ENCODE peak calls at places on chromosomes 3 and 15, in seven cellular contexts. One of them, this sample, is unnamed.

GRCh38 chr3:119632829-119633228 is 27.6 kb downstream of the POPDC2 start:
- DNase-seq in NCI-H460: no peak
- DNase-seq in activated CD4-positive, alpha-beta T cell treated with anti-CD3 and anti-CD28 coated beads, Interleukin-2, amount 50 U/mL, for 1 hour: no peak
- DNase-seq in right lobe of liver: no peak
- DNase-seq in M059J: no peak
- DNase-seq in head of caudate nucleus: no peak
- DNase-seq in body of pancreas: peak
- DNase-seq in this sample: no peak

GRCh38 chr15:44414001-44414400 is 13.4 kb upstream of the CTDSPL2 start:
- DNase-seq in right lobe of liver: no peak
- DNase-seq in activated CD4-positive, alpha-beta T cell treated with anti-CD3 and anti-CD28 coated beads, Interleukin-2, amount 50 U/mL, for 1 hour: no peak
- DNase-seq in head of caudate nucleus: no peak
- DNase-seq in M059J: no peak
- DNase-seq in body of pancreas: no peak
- DNase-seq in NCI-H460: no peak
- DNase-seq in this sample: no peak

GRCh38 chr3:189598530-189598929 is 32.7 kb upstream of the TP63 start:
- DNase-seq in body of pancreas: no peak
- DNase-seq in right lobe of liver: no peak
- DNase-seq in head of caudate nucleus: no peak
- DNase-seq in activated CD4-positive, alpha-beta T cell treated with anti-CD3 and anti-CD28 coated beads, Interleukin-2, amount 50 U/mL, for 1 hour: no peak
- DNase-seq in M059J: no peak
- DNase-seq in NCI-H460: no peak
- DNase-seq in this sample: no peak

GRCh38 chr3:169865176-169865800 is 4.4 kb downstream of the LRRC31 start:
- DNase-seq in NCI-H460: no peak
- DNase-seq in M059J: no peak
- DNase-seq in activated CD4-positive, alpha-beta T cell treated with anti-CD3 and anti-CD28 coated beads, Interleukin-2, amount 50 U/mL, for 1 hour: no peak
- DNase-seq in head of caudate nucleus: no peak
- DNase-seq in body of pancreas: no peak
- DNase-seq in right lobe of liver: no peak
- DNase-seq in this sample: no peak

GRCh38 chr15:37199546-37199945 is 99.2 kb upstream of the MEIS2 start:
- DNase-seq in body of pancreas: no peak
- DNase-seq in NCI-H460: no peak
- DNase-seq in right lobe of liver: no peak
- DNase-seq in M059J: no peak
- DNase-seq in activated CD4-positive, alpha-beta T cell treated with anti-CD3 and anti-CD28 coated beads, Interleukin-2, amount 50 U/mL, for 1 hour: no peak
- DNase-seq in head of caudate nucleus: peak
- DNase-seq in this sample: no peak

GRCh38 chr3:127848131-127849129 is 26.1 kb upstream of the MGLL start:
- DNase-seq in NCI-H460: no peak
- DNase-seq in head of caudate nucleus: peak
- DNase-seq in M059J: no peak
- DNase-seq in activated CD4-positive, alpha-beta T cell treated with anti-CD3 and anti-CD28 coated beads, Interleukin-2, amount 50 U/mL, for 1 hour: no peak
- DNase-seq in body of pancreas: no peak
- DNase-seq in right lobe of liver: no peak
- DNase-seq in this sample: peak

GRCh38 chr15:100245855-100246254 is 95.9 kb downstream of the ADAMTS17 start:
- DNase-seq in head of caudate nucleus: no peak
- DNase-seq in activated CD4-positive, alpha-beta T cell treated with anti-CD3 and anti-CD28 coated beads, Interleukin-2, amount 50 U/mL, for 1 hour: no peak
- DNase-seq in M059J: no peak
- DNase-seq in body of pancreas: no peak
- DNase-seq in NCI-H460: no peak
- DNase-seq in right lobe of liver: no peak
- DNase-seq in this sample: no peak

GRCh38 chr3:12195231-12195630 is 36.5 kb upstream of the TIMP4 start:
- DNase-seq in NCI-H460: no peak
- DNase-seq in head of caudate nucleus: no peak
- DNase-seq in activated CD4-positive, alpha-beta T cell treated with anti-CD3 and anti-CD28 coated beads, Interleukin-2, amount 50 U/mL, for 1 hour: no peak
- DNase-seq in body of pancreas: no peak
- DNase-seq in M059J: peak
- DNase-seq in right lobe of liver: no peak
- DNase-seq in this sample: no peak

GRCh38 chr15:71508081-71508682 is 302.2 kb upstream of the NR2E3 start:
- DNase-seq in M059J: no peak
- DNase-seq in activated CD4-positive, alpha-beta T cell treated with anti-CD3 and anti-CD28 coated beads, Interleukin-2, amount 50 U/mL, for 1 hour: no peak
- DNase-seq in body of pancreas: no peak
- DNase-seq in right lobe of liver: peak
- DNase-seq in NCI-H460: no peak
- DNase-seq in head of caudate nucleus: no peak
- DNase-seq in this sample: peak

GRCh38 chr3:197023241-197023997 is 6.2 kb downstream of the MELTF start:
- DNase-seq in body of pancreas: no peak
- DNase-seq in NCI-H460: no peak
- DNase-seq in M059J: no peak
- DNase-seq in right lobe of liver: no peak
- DNase-seq in activated CD4-positive, alpha-beta T cell treated with anti-CD3 and anti-CD28 coated beads, Interleukin-2, amount 50 U/mL, for 1 hour: no peak
- DNase-seq in head of caudate nucleus: no peak
- DNase-seq in this sample: no peak

GRCh38 chr15:52005748-52006701 is 13.0 kb upstream of the MAPK6 start:
- DNase-seq in NCI-H460: no peak
- DNase-seq in activated CD4-positive, alpha-beta T cell treated with anti-CD3 and anti-CD28 coated beads, Interleukin-2, amount 50 U/mL, for 1 hour: no peak
- DNase-seq in body of pancreas: no peak
- DNase-seq in head of caudate nucleus: no peak
- DNase-seq in M059J: peak
- DNase-seq in right lobe of liver: no peak
- DNase-seq in this sample: peak

GRCh38 chr3:9862391-9863235 is 17.4 kb downstream of the CIDEC start:
- DNase-seq in activated CD4-positive, alpha-beta T cell treated with anti-CD3 and anti-CD28 coated beads, Interleukin-2, amount 50 U/mL, for 1 hour: peak
- DNase-seq in M059J: no peak
- DNase-seq in body of pancreas: peak
- DNase-seq in NCI-H460: no peak
- DNase-seq in right lobe of liver: peak
- DNase-seq in head of caudate nucleus: no peak
- DNase-seq in this sample: no peak

GRCh38 chr3:42852443-42852842 is 23.2 kb downstream of the CYP8B1 start:
- DNase-seq in body of pancreas: no peak
- DNase-seq in head of caudate nucleus: no peak
- DNase-seq in activated CD4-positive, alpha-beta T cell treated with anti-CD3 and anti-CD28 coated beads, Interleukin-2, amount 50 U/mL, for 1 hour: no peak
- DNase-seq in NCI-H460: no peak
- DNase-seq in right lobe of liver: peak
- DNase-seq in M059J: no peak
- DNase-seq in this sample: peak

GRCh38 chr3:46699846-46700523 is 1.2 kb upstream of the TMIE start:
- DNase-seq in M059J: peak
- DNase-seq in activated CD4-positive, alpha-beta T cell treated with anti-CD3 and anti-CD28 coated beads, Interleukin-2, amount 50 U/mL, for 1 hour: no peak
- DNase-seq in right lobe of liver: peak
- DNase-seq in head of caudate nucleus: peak
- DNase-seq in body of pancreas: no peak
- DNase-seq in NCI-H460: no peak
- DNase-seq in this sample: no peak

GRCh38 chr15:51828621-51829359 is 663 bp upstream of the TMOD3 start:
- DNase-seq in right lobe of liver: no peak
- DNase-seq in M059J: peak
- DNase-seq in head of caudate nucleus: no peak
- DNase-seq in NCI-H460: no peak
- DNase-seq in activated CD4-positive, alpha-beta T cell treated with anti-CD3 and anti-CD28 coated beads, Interleukin-2, amount 50 U/mL, for 1 hour: no peak
- DNase-seq in body of pancreas: no peak
- DNase-seq in this sample: peak

GRCh38 chr3:158801200-158801599 is 654 bp upstream of the MFSD1 start:
- DNase-seq in activated CD4-positive, alpha-beta T cell treated with anti-CD3 and anti-CD28 coated beads, Interleukin-2, amount 50 U/mL, for 1 hour: no peak
- DNase-seq in right lobe of liver: no peak
- DNase-seq in M059J: peak
- DNase-seq in NCI-H460: no peak
- DNase-seq in head of caudate nucleus: peak
- DNase-seq in body of pancreas: peak
- DNase-seq in this sample: peak

GRCh38 chr15:78208341-78208844 is 26.0 kb downstream of the ACSBG1 start:
- DNase-seq in NCI-H460: no peak
- DNase-seq in body of pancreas: no peak
- DNase-seq in right lobe of liver: no peak
- DNase-seq in head of caudate nucleus: no peak
- DNase-seq in activated CD4-positive, alpha-beta T cell treated with anti-CD3 and anti-CD28 coated beads, Interleukin-2, amount 50 U/mL, for 1 hour: no peak
- DNase-seq in M059J: no peak
- DNase-seq in this sample: no peak

GRCh38 chr15:40155270-40155910 is 5.5 kb upstream of the BUB1B start:
- DNase-seq in head of caudate nucleus: no peak
- DNase-seq in right lobe of liver: no peak
- DNase-seq in NCI-H460: no peak
- DNase-seq in M059J: no peak
- DNase-seq in activated CD4-positive, alpha-beta T cell treated with anti-CD3 and anti-CD28 coated beads, Interleukin-2, amount 50 U/mL, for 1 hour: no peak
- DNase-seq in body of pancreas: peak
- DNase-seq in this sample: peak

GRCh38 chr15:45714501-45715488 is 80.0 kb downstream of the SQOR start:
- DNase-seq in activated CD4-positive, alpha-beta T cell treated with anti-CD3 and anti-CD28 coated beads, Interleukin-2, amount 50 U/mL, for 1 hour: peak
- DNase-seq in M059J: peak
- DNase-seq in body of pancreas: peak
- DNase-seq in head of caudate nucleus: peak
- DNase-seq in right lobe of liver: no peak
- DNase-seq in NCI-H460: peak
- DNase-seq in this sample: peak

GRCh38 chr3:97515076-97515475 is 249.5 kb upstream of the ARL6 start:
- DNase-seq in body of pancreas: no peak
- DNase-seq in M059J: no peak
- DNase-seq in head of caudate nucleus: no peak
- DNase-seq in NCI-H460: no peak
- DNase-seq in activated CD4-positive, alpha-beta T cell treated with anti-CD3 and anti-CD28 coated beads, Interleukin-2, amount 50 U/mL, for 1 hour: no peak
- DNase-seq in right lobe of liver: no peak
- DNase-seq in this sample: no peak

GRCh38 chr3:159785276-159785675 is 203.4 kb upstream of the IL12A start:
- DNase-seq in NCI-H460: no peak
- DNase-seq in body of pancreas: no peak
- DNase-seq in head of caudate nucleus: no peak
- DNase-seq in right lobe of liver: no peak
- DNase-seq in activated CD4-positive, alpha-beta T cell treated with anti-CD3 and anti-CD28 coated beads, Interleukin-2, amount 50 U/mL, for 1 hour: no peak
- DNase-seq in M059J: no peak
- DNase-seq in this sample: peak

GRCh38 chr15:91562698-91563097 is 290.8 kb upstream of the SLCO3A1 start:
- DNase-seq in head of caudate nucleus: no peak
- DNase-seq in activated CD4-positive, alpha-beta T cell treated with anti-CD3 and anti-CD28 coated beads, Interleukin-2, amount 50 U/mL, for 1 hour: no peak
- DNase-seq in NCI-H460: no peak
- DNase-seq in body of pancreas: no peak
- DNase-seq in M059J: no peak
- DNase-seq in right lobe of liver: no peak
- DNase-seq in this sample: no peak

GRCh38 chr15:78003539-78004008 is 73.9 kb downstream of the TBC1D2B start:
- DNase-seq in right lobe of liver: peak
- DNase-seq in body of pancreas: peak
- DNase-seq in activated CD4-positive, alpha-beta T cell treated with anti-CD3 and anti-CD28 coated beads, Interleukin-2, amount 50 U/mL, for 1 hour: no peak
- DNase-seq in M059J: no peak
- DNase-seq in NCI-H460: no peak
- DNase-seq in head of caudate nucleus: no peak
- DNase-seq in this sample: no peak

GRCh38 chr3:46936733-46937250 is 39.8 kb downstream of the CCDC12 start:
- DNase-seq in M059J: peak
- DNase-seq in right lobe of liver: no peak
- DNase-seq in NCI-H460: no peak
- DNase-seq in body of pancreas: no peak
- DNase-seq in activated CD4-positive, alpha-beta T cell treated with anti-CD3 and anti-CD28 coated beads, Interleukin-2, amount 50 U/mL, for 1 hour: no peak
- DNase-seq in head of caudate nucleus: no peak
- DNase-seq in this sample: no peak

GRCh38 chr15:78492841-78493240 is 14.5 kb upstream of the HYKK start:
- DNase-seq in right lobe of liver: no peak
- DNase-seq in M059J: peak
- DNase-seq in body of pancreas: no peak
- DNase-seq in NCI-H460: no peak
- DNase-seq in activated CD4-positive, alpha-beta T cell treated with anti-CD3 and anti-CD28 coated beads, Interleukin-2, amount 50 U/mL, for 1 hour: no peak
- DNase-seq in head of caudate nucleus: no peak
- DNase-seq in this sample: no peak

GRCh38 chr3:89186446-89186845 is 79.0 kb downstream of the EPHA3 start:
- DNase-seq in M059J: no peak
- DNase-seq in body of pancreas: no peak
- DNase-seq in activated CD4-positive, alpha-beta T cell treated with anti-CD3 and anti-CD28 coated beads, Interleukin-2, amount 50 U/mL, for 1 hour: no peak
- DNase-seq in right lobe of liver: no peak
- DNase-seq in head of caudate nucleus: no peak
- DNase-seq in NCI-H460: no peak
- DNase-seq in this sample: no peak

GRCh38 chr3:135444058-135444457 is 521.5 kb upstream of the PPP2R3A start:
- DNase-seq in right lobe of liver: no peak
- DNase-seq in activated CD4-positive, alpha-beta T cell treated with anti-CD3 and anti-CD28 coated beads, Interleukin-2, amount 50 U/mL, for 1 hour: no peak
- DNase-seq in M059J: no peak
- DNase-seq in head of caudate nucleus: no peak
- DNase-seq in NCI-H460: no peak
- DNase-seq in body of pancreas: no peak
- DNase-seq in this sample: no peak

GRCh38 chr3:36891651-36892268 is 53.1 kb downstream of the TRANK1 start:
- DNase-seq in right lobe of liver: no peak
- DNase-seq in head of caudate nucleus: no peak
- DNase-seq in M059J: no peak
- DNase-seq in body of pancreas: no peak
- DNase-seq in NCI-H460: no peak
- DNase-seq in activated CD4-positive, alpha-beta T cell treated with anti-CD3 and anti-CD28 coated beads, Interleukin-2, amount 50 U/mL, for 1 hour: no peak
- DNase-seq in this sample: no peak

GRCh38 chr3:183824761-183825379 is 507 bp downstream of the MAP6D1 start:
- DNase-seq in activated CD4-positive, alpha-beta T cell treated with anti-CD3 and anti-CD28 coated beads, Interleukin-2, amount 50 U/mL, for 1 hour: no peak
- DNase-seq in body of pancreas: no peak
- DNase-seq in head of caudate nucleus: no peak
- DNase-seq in right lobe of liver: no peak
- DNase-seq in M059J: peak
- DNase-seq in NCI-H460: no peak
- DNase-seq in this sample: no peak

GRCh38 chr3:72255736-72256559 is 471.0 kb upstream of the PROK2 start:
- DNase-seq in head of caudate nucleus: peak
- DNase-seq in activated CD4-positive, alpha-beta T cell treated with anti-CD3 and anti-CD28 coated beads, Interleukin-2, amount 50 U/mL, for 1 hour: peak
- DNase-seq in NCI-H460: no peak
- DNase-seq in body of pancreas: peak
- DNase-seq in right lobe of liver: peak
- DNase-seq in M059J: peak
- DNase-seq in this sample: peak

GRCh38 chr3:16841906-16842709 is 42.6 kb upstream of the PLCL2 start:
- DNase-seq in right lobe of liver: peak
- DNase-seq in head of caudate nucleus: peak
- DNase-seq in body of pancreas: peak
- DNase-seq in NCI-H460: no peak
- DNase-seq in M059J: peak
- DNase-seq in activated CD4-positive, alpha-beta T cell treated with anti-CD3 and anti-CD28 coated beads, Interleukin-2, amount 50 U/mL, for 1 hour: peak
- DNase-seq in this sample: no peak